ENCODE peak calls at places on chromosomes 11 and 22, in six cellular contexts. O is mesenchymal stem cell, I is right lobe of liver, X is aorta, M is upper lobe of right lung, Q is PC-9. N is an unnamed sample. For H3K36me3 and H3K4me1, the result is how much of the 10 kb centered on the place peaks cover.

GRCh38 chr11:104546486-104546885 is 351.8 kb downstream of the CASP12 start:
- DNase-seq in O (no peak), I (no peak), X (no peak), M (no peak), Q (no peak), N (no peak)

GRCh38 chr22:40177738-40178416 is at the start of gene TNRC6B:
- DNase-seq in O (peak), I (no peak), X (no peak), M (peak), Q (peak), N (peak)

GRCh38 chr11:103257360-103257759 is 148.1 kb downstream of the DYNC2H1 start:
- DNase-seq in O (peak), I (no peak), X (no peak), M (no peak), Q (no peak), N (no peak)

GRCh38 chr22:45475063-45475747 is 27.5 kb upstream of the FBLN1 start:
- DNase-seq in O (no peak), I (no peak), X (no peak), M (peak), Q (no peak), N (no peak)

GRCh38 chr11:128604723-128605122 is 17.4 kb upstream of the ETS1 start:
- DNase-seq in O (no peak), I (no peak), X (no peak), M (no peak), Q (no peak), N (no peak)

GRCh38 chr11:76642341-76642740 is 28.2 kb downstream of the LRRC32 start:
- DNase-seq in O (no peak), I (no peak), X (no peak), M (no peak), Q (no peak), N (no peak)

GRCh38 chr11:42576318-42576717 is 735.5 kb upstream of the API5 start:
- DNase-seq in O (no peak), I (no peak), X (no peak), M (no peak), Q (no peak), N (no peak)

GRCh38 chr11:36069576-36070214 is 125.8 kb downstream of the LDLRAD3 start:
- DNase-seq in O (no peak), I (no peak), X (no peak), M (no peak), Q (peak), N (no peak)

GRCh38 chr11:67056640-67057409 is at the start of gene RHOD:
- DNase-seq in O (no peak), I (peak), X (peak), M (peak), Q (peak), N (peak)

GRCh38 chr11:45541693-45542434 is 123.6 kb downstream of the CHST1 start:
- DNase-seq in O (no peak), I (no peak), X (no peak), M (no peak), Q (no peak), N (no peak)

GRCh38 chr11:46366260-46366659 is 15.2 kb upstream of the MDK start:
- DNase-seq in O (no peak), I (peak), X (no peak), M (no peak), Q (no peak), N (no peak)

GRCh38 chr22:49838771-49839717 is 11.4 kb upstream of the BRD1 start:
- DNase-seq in O (no peak), I (no peak), X (peak), M (no peak), Q (no peak), N (no peak)

GRCh38 chr11:86484164-86484794 is 109.6 kb downstream of the CCDC81 start:
- DNase-seq in O (peak), I (no peak), X (peak), M (no peak), Q (peak), N (peak)

GRCh38 chr11:15816996-15817395 is 539.4 kb downstream of the SOX6 start:
- DNase-seq in O (no peak), I (no peak), X (no peak), M (no peak), Q (peak), N (no peak)

GRCh38 chr22:25900390-25900789 is 158.4 kb downstream of the MYO18B start:
- DNase-seq in O (no peak), I (no peak), X (no peak), M (no peak), Q (no peak), N (no peak)

GRCh38 chr22:46695346-46696224 is 42.5 kb downstream of the CERK start:
- DNase-seq in O (no peak), I (no peak), X (no peak), M (no peak), Q (no peak), N (no peak)

GRCh38 chr11:125625225-125625593 is 246 bp downstream of the CHEK1 start:
- DNase-seq in O (no peak), I (no peak), X (no peak), M (no peak), Q (no peak), N (no peak)

GRCh38 chr11:34625576-34625975 is 4.7 kb downstream of the EHF start:
- DNase-seq in O (no peak), I (no peak), X (no peak), M (no peak), Q (no peak), N (no peak)

GRCh38 chr22:46159777-46160176 is 9.5 kb downstream of the PPARA start:
- DNase-seq in O (no peak), I (no peak), X (peak), M (no peak), Q (peak), N (no peak)

GRCh38 chr11:27416568-27417176 is 53.7 kb upstream of the CCDC34 start:
- DNase-seq in O (no peak), I (no peak), X (no peak), M (no peak), Q (no peak), N (no peak)

GRCh38 chr22:32823024-32823730 is 21.7 kb downstream of the TIMP3 start:
- DNase-seq in O (peak), I (no peak), X (no peak), M (no peak), Q (no peak), N (no peak)

DNA sequence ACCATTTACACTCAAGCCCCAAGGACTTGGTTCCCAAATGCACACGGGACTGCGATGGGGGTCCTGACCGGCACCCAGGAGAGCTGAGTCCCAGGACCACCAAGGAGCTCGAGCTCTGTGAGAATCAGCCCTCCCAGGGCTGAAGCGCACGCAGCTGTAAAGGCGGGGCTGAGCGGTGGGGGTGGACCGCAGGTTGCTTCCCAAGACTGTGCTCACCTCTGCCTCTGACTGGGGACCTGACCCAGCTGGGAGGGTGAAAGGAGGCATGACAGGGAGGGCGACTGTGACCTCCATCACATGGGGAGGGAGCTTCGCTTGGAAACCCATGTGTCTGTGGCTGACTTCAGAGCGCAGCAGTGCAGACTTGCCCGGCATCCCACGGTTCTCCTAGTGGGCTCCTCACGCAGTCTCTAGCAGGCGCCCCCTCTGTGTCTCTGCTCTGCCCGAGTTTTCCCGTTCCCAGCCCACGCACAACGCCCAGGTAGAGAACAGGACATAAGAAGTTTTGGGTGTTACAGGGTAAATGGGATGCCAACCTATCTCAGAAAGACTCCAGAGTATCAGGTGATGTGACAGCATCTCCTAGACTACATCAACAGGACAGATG is 15.4 kb upstream of the NAP1L4 start:
- DNase-seq in O (no peak), I (peak), X (peak), M (peak), Q (no peak), N (no peak)
- H3K36me3 ChIP-seq in O (half or more), I (under half), X (under half), M (half or more), Q (under half), N (half or more)

GRCh38 chr22:38419121-38419863 is 35.7 kb downstream of the KCNJ4 start:
- DNase-seq in O (no peak), I (peak), X (peak), M (no peak), Q (no peak), N (no peak)
- H3K4me1 ChIP-seq in O (under half), I (under half), X (under half), M (under half), Q (under half), N (under half)

GRCh38 chr22:42581762-42582716 is 28.3 kb downstream of the SERHL2 start:
- DNase-seq in O (peak), I (peak), X (peak), M (peak), Q (peak), N (peak)

GRCh38 chr22:42582987-42583386 is 29.2 kb downstream of the SERHL2 start:
- DNase-seq in O (no peak), I (no peak), X (no peak), M (no peak), Q (no peak), N (no peak)

GRCh38 chr22:42577623-42578240 is 24.0 kb downstream of the SERHL2 start:
- DNase-seq in O (no peak), I (no peak), X (no peak), M (no peak), Q (no peak), N (no peak)
- H3K36me3 ChIP-seq in O (under half), I (under half), X (under half), M (under half), Q (under half), N (half or more)

GRCh38 chr22:27557554-27558060 is 243.9 kb downstream of the MN1 start:
- DNase-seq in O (no peak), I (no peak), X (no peak), M (no peak), Q (no peak), N (no peak)
- H3K4me1 ChIP-seq in O (under half), I (under half), X (under half), M (under half), Q (under half), N (under half)

DNA sequence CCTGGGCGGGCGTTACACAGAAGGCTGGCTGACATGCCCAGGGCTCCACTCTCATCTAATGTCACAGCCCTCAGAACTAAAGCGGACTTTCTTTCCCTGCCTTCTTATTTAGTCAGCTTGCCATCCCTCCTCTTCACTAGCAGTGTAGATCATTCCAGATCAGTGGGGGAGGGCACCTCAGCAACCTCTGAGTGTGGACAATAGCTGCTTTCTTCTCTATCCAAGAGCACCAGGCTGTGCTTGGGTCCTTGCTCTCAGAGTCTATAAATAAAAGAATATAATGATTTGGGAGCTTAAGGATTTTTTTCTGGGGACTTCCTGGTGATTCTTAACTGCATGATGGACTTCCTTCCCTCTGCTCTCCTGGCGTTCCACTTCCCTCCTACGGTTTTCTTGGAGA is 3.0 kb upstream of the HMBS start:
- DNase-seq in O (no peak), I (no peak), X (peak), M (no peak), Q (no peak), N (no peak)
- H3K36me3 ChIP-seq in O (half or more), I (under half), X (under half), M (half or more), Q (under half), N (half or more)

DNA sequence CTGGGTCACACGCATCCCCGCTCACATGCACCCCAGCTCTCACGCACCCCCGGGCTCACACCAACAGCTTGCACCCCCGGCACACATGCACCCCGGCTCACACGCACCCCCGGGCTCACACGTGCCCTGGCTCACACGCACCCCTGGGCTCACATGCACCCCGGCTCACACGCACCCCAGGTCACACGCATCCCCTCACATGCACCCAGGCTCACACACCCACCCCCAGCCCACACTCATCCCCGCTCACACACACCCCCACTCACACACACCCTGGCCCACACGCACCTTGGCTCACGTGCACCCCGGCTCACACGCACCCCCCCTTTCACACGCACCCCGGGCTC is 16.3 kb downstream of the TSPAN4 start:
- DNase-seq in O (no peak), I (no peak), X (no peak), M (no peak), Q (no peak), N (no peak)
- H3K4me1 ChIP-seq in O (half or more), I (under half), X (under half), M (under half), Q (under half), N (half or more)